ENCODE peak calls at places on chromosome 5, in nine cellular contexts. P is endothelial cell of umbilical vein; Y is H9; O is ascending aorta; W is lower leg skin; I is upper lobe of right lung; R is CD8-positive, alpha-beta T cell; C is fibroblast of lung; L is HCT116. G is an unnamed sample.

GRCh38 chr5:133611357-133612020 is 852 bp downstream of the FSTL4 start:
- DNase-seq in P (no peak), Y (no peak), O (no peak), W (no peak), I (no peak), R (no peak), C (no peak), L (no peak), G (peak; percentile 39)

GRCh38 chr5:142108432-142109355 is at the start of gene NDFIP1:
- DNase-seq in P (peak; percentile 85), Y (peak; percentile 83), O (peak; percentile 90), W (peak; percentile 76), I (peak; percentile 95), R (peak; percentile 86), C (peak; percentile 78), L (peak; percentile 28), G (peak; percentile 88)

GRCh38 chr5:97192580-97193421 is 9.8 kb upstream of the RIOK2 start:
- DNase-seq in P (no peak), Y (peak; percentile 70), O (no peak), W (no peak), I (no peak), R (no peak), C (no peak), L (no peak), G (no peak)

GRCh38 chr5:72212171-72212570 is 104.9 kb downstream of the MAP1B start:
- DNase-seq in P (no peak), Y (no peak), O (no peak), W (no peak), I (no peak), R (no peak), C (peak; percentile 13), L (no peak), G (no peak)

GRCh38 chr5:115366223-115366622 is 69.8 kb upstream of the CCDC112 start:
- DNase-seq in P (peak; percentile 96), Y (no peak), O (no peak), W (no peak), I (no peak), R (no peak), C (peak; percentile 99), L (no peak), G (no peak)

GRCh38 chr5:83628360-83628759 is 92.3 kb downstream of the HAPLN1 start:
- DNase-seq in P (no peak), Y (no peak), O (no peak), W (no peak), I (no peak), R (no peak), C (peak; percentile 56), L (no peak), G (no peak)

GRCh38 chr5:55865831-55866230 is 14.7 kb downstream of the IL31RA start:
- DNase-seq in P (peak; percentile 21), Y (no peak), O (no peak), W (no peak), I (no peak), R (no peak), C (peak; percentile 37), L (no peak), G (no peak)

GRCh38 chr5:92309336-92309991 is 926.3 kb upstream of the ARRDC3 start:
- DNase-seq in P (peak; percentile 31), Y (no peak), O (no peak), W (no peak), I (no peak), R (no peak), C (peak; percentile 49), L (peak; percentile 13), G (no peak)

GRCh38 chr5:52692039-52692438 is 95.7 kb upstream of the ITGA1 start:
- DNase-seq in P (no peak), Y (no peak), O (no peak), W (no peak), I (no peak), R (no peak), C (peak; percentile 47), L (no peak), G (no peak)

DNA sequence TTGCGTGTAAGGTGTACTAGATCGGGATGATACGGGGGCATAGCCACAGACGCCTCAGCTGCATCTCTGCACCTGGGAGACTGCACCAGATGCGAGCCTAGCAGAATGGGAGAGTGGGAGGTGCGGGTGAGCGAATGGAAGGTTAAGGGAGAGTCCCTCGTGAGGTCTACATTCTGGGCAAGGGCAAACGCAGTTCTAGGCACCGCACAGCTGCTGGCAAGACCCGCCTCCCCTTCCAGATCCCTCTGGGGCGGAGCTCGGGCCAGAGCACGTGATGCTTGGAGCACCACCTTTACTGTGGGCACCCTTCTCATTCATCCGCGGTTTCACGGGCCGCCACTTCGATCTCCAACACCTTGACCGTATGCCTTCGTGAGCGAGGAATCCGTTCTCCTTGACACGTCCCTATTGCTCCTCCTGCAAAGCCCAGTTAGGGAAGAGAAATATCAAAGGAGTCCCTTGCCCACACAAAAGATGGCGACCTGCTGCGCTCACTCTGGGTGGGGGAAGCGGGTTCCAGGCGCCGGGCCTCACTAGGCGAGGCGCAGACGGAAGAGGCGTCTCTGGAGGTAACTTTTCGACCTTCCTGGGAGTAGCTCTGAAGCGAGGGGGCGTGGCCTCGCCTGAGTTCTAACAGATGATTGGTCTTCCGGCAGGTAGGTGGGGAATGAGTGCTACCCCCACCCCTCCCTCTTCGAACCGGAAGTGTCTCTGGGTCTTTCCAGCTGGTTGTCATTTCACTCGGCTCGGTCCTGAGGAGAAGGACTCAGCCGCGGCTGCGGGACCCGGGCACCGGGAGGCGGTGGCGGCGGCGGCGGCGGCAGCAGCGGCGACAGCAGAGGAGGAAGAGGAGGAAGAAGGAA is at the start of gene CPEB4:
- DNase-seq in P (peak; percentile 99), Y (peak; percentile 99), O (peak; percentile 100), W (peak; percentile 99), I (peak; percentile 99), R (peak; percentile 97), C (peak; percentile 99), L (peak; percentile 98), G (peak; percentile 97)
- TF ChIP-seq CTCF in P (no peak), Y (no peak), O (no peak), W (no peak), I (no peak), R (no peak), C (no peak), L (no peak), G (no peak)

DNA sequence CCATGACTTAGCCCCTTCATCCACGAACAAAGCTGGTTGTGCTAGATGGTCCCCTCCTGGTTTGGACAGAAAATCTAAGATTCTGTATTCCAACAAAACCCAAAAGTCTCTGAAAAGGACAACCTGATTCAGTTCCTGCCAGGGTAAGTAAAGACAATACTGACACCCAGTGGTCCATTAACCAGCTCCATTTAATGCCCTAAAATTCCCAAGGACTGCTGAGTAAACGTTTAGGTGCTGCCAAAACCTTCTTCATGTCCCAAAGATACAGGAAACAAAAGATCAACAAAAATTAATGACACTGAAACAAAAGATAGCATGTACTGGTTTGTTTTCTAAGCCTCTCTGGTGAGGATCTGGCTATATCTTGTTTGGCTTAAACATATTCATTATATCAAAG is 25.3 kb upstream of the PPP1R2B start:
- DNase-seq in P (no peak), Y (peak; percentile 45), O (no peak), W (no peak), I (no peak), R (no peak), C (peak; percentile 33), L (peak; percentile 21), G (no peak)
- TF ChIP-seq CTCF in P (no peak), Y (peak; percentile 80), O (peak; percentile 51), W (no peak), I (peak; percentile 36), R (no peak), C (peak; percentile 41), L (no peak), G (peak; percentile 49)

DNA sequence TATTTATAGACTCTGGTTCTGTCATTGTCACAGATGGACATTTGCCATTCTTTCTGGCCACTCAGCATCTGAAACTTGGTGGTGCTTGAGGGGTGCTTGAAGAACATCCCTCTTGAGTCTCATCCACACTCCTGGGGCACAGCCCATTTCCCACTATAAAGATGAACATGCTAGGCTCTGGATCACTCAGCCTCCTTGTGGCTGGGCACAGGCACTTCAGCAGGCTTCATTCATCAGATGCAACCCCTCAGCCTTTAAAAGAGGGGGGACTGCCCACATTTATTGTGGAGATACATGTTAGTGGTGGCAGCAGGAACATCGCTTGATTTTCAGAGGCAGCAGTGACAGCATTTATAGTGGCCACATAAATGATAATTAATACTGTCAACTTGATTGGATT is 124.7 kb upstream of the NIPBL start:
- DNase-seq in P (no peak), Y (peak; percentile 43), O (no peak), W (no peak), I (no peak), R (no peak), C (no peak), L (no peak), G (no peak)
- TF ChIP-seq CTCF in P (no peak), Y (peak; percentile 66), O (no peak), W (no peak), I (no peak), R (no peak), C (peak; percentile 32), L (peak; percentile 47), G (peak; percentile 24)

GRCh38 chr5:87912419-87912818 is 356.2 kb downstream of the TMEM161B start:
- DNase-seq in P (no peak), Y (no peak), O (no peak), W (no peak), I (no peak), R (no peak), C (peak; percentile 37), L (no peak), G (no peak)

GRCh38 chr5:87906962-87907361 is 361.7 kb downstream of the TMEM161B start:
- DNase-seq in P (no peak), Y (no peak), O (no peak), W (no peak), I (no peak), R (no peak), C (no peak), L (no peak), G (no peak)

GRCh38 chr5:87909382-87909781 is 359.3 kb downstream of the TMEM161B start:
- DNase-seq in P (no peak), Y (no peak), O (no peak), W (no peak), I (no peak), R (no peak), C (no peak), L (no peak), G (no peak)
- TF ChIP-seq CTCF in P (no peak), Y (no peak), O (no peak), W (no peak), I (no peak), R (no peak), C (no peak), L (no peak), G (no peak)

DNA sequence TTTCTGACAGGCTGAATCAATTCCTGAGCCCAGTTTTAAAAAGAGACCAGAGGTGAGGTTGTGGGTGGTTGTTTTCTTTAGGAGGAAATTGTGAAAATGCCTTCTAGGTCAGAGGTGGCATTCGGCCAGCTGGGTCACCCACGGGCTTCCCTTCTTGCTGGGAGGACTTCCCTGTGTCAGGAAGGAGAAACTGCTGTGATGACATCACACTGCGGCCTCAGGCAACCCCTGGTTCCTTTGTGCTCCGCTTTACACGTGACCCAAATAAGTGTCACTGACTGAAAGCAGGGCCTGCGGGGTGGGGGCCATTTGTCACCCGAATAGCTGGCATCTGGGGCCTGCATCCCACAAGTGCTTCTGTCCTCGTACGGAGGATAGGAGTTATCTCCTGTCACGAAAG is 39.7 kb downstream of the FABP6 start:
- DNase-seq in P (peak; percentile 83), Y (no peak), O (peak; percentile 84), W (peak; percentile 81), I (peak; percentile 94), R (no peak), C (peak; percentile 68), L (no peak), G (no peak)
- TF ChIP-seq CTCF in P (no peak), Y (no peak), O (no peak), W (no peak), I (no peak), R (no peak), C (no peak), L (no peak), G (no peak)